ENCODE peak calls at places on chromosome 7, in six cellular contexts. P is NCI-H69; L is stimulated activated naive CD8-positive, alpha-beta T cell treated with anti-CD3 and anti-CD28 coated beads, Interleukin-15, amount 100 ng/mL, for 72 hours; J is NCI-H1694 treated with DMSO at 0.1 percent for 48 hours; Y is sigmoid colon; K is GM23248. E is an unnamed sample.

GRCh38 chr7:2261611-2262010 is 19.6 kb downstream of the NUDT1 start:
- DNase-seq in J (no peak), L (no peak), P (no peak), Y (no peak), K (no peak), E (no peak)

GRCh38 chr7:24560772-24561171 is 12.5 kb upstream of the PALS2 start:
- DNase-seq in J (no peak), L (no peak), Y (no peak), K (no peak), P (no peak), E (no peak)

GRCh38 chr7:84949501-84949900 is 237.4 kb downstream of the SEMA3D start:
- DNase-seq in Y (no peak), K (no peak), L (no peak), P (no peak), J (no peak), E (no peak)

GRCh38 chr7:78018541-78019456 is 220.2 kb downstream of the PHTF2 start:
- DNase-seq in K (peak; percentile 89), P (peak; percentile 88), Y (peak; percentile 77), L (peak; percentile 17), J (peak; percentile 38), E (peak; percentile 20)

GRCh38 chr7:38574121-38574520 is 57.1 kb downstream of the AMPH start:
- DNase-seq in P (peak; percentile 83), L (no peak), J (no peak), Y (no peak), K (peak; percentile 58), E (no peak)

GRCh38 chr7:116525298-116525912 is 569 bp downstream of the CAV1 start:
- DNase-seq in L (peak; percentile 54), K (peak; percentile 52), Y (peak; percentile 79), P (peak; percentile 34), J (no peak), E (no peak)

GRCh38 chr7:90262438-90262837 is 17.5 kb downstream of the CFAP69 start:
- DNase-seq in K (peak; percentile 73), Y (no peak), L (no peak), P (peak; percentile 26), J (peak; percentile 48), E (peak; percentile 68)

GRCh38 chr7:119397156-119397555 is 875.8 kb upstream of the KCND2 start:
- DNase-seq in Y (no peak), K (no peak), L (no peak), J (no peak), P (no peak), E (no peak)

GRCh38 chr7:37109016-37109415 is 339.6 kb downstream of the ELMO1 start:
- DNase-seq in L (no peak), J (no peak), K (no peak), P (peak; percentile 8), Y (no peak), E (no peak)

GRCh38 chr7:108203433-108204002 is 73.4 kb upstream of the LAMB4 start:
- DNase-seq in K (no peak), P (peak; percentile 73), Y (no peak), J (peak; percentile 37), L (no peak), E (no peak)

GRCh38 chr7:128030999-128031681 is at the start of gene LRRC4:
- DNase-seq in L (peak; percentile 31), P (peak; percentile 80), J (no peak), Y (no peak), K (peak; percentile 83), E (no peak)

GRCh38 chr7:36781011-36781738 is 56.9 kb upstream of the AOAH start:
- DNase-seq in P (peak; percentile 43), Y (no peak), K (no peak), L (no peak), J (no peak), E (no peak)

GRCh38 chr7:34823650-34824258 is 165.7 kb downstream of the NPSR1 start:
- DNase-seq in Y (no peak), L (peak; percentile 28), J (peak; percentile 59), P (peak; percentile 59), K (peak; percentile 59), E (peak; percentile 37)

GRCh38 chr7:38242814-38243213 is 30.6 kb downstream of the TARP start:
- DNase-seq in K (no peak), L (no peak), P (no peak), J (no peak), Y (no peak), E (no peak)

GRCh38 chr7:18125536-18125935 is 97.9 kb upstream of the PRPS1L1 start:
- DNase-seq in L (no peak), P (peak; percentile 79), J (no peak), K (peak; percentile 38), Y (no peak), E (no peak)

GRCh38 chr7:129805086-129805719 is 147.6 kb downstream of the UBE2H start:
- DNase-seq in K (no peak), P (no peak), L (no peak), Y (no peak), J (no peak), E (no peak)

GRCh38 chr7:132152490-132152889 is 423.8 kb downstream of the PLXNA4 start:
- DNase-seq in K (no peak), P (no peak), Y (no peak), J (no peak), L (no peak), E (no peak)

GRCh38 chr7:157679607-157680006 is 342.8 kb downstream of the DNAJB6 start:
- DNase-seq in J (no peak), Y (peak; percentile 54), P (no peak), L (no peak), K (no peak), E (no peak)

GRCh38 chr7:96300487-96300886 is 21.4 kb downstream of the SLC25A13 start:
- DNase-seq in L (no peak), K (no peak), Y (no peak), P (peak; percentile 47), J (no peak), E (peak; percentile 66)

GRCh38 chr7:549891-550625 is 30.4 kb upstream of the PDGFA start:
- DNase-seq in J (no peak), L (no peak), K (no peak), P (no peak), Y (no peak), E (no peak)

GRCh38 chr7:44799939-44800338 is 3.5 kb downstream of the PPIA start:
- DNase-seq in K (no peak), L (no peak), J (no peak), P (no peak), Y (no peak), E (no peak)

GRCh38 chr7:51123322-51124021 is 193.1 kb downstream of the COBL start:
- DNase-seq in K (peak; percentile 97), Y (no peak), L (peak; percentile 43), P (no peak), J (no peak), E (peak; percentile 94)

GRCh38 chr7:13279854-13280435 is 592.5 kb downstream of the ARL4A start:
- DNase-seq in J (peak; percentile 62), P (peak; percentile 78), K (peak; percentile 67), L (no peak), Y (no peak), E (no peak)

GRCh38 chr7:12607134-12607533 is 36.6 kb downstream of the SCIN start:
- DNase-seq in Y (no peak), K (no peak), P (peak; percentile 93), L (no peak), J (no peak), E (no peak)

GRCh38 chr7:24401628-24402593 is 117.9 kb downstream of the NPY start:
- DNase-seq in K (peak; percentile 61), L (no peak), P (peak; percentile 28), J (peak; percentile 63), Y (no peak), E (peak; percentile 36)

E was measured in RCC 7860.